ENCODE peak calls at places on chromosomes 2 and 18, in four cellular contexts. K is RWPE1, G is GM23248, M is esophagus squamous epithelium. C is an unnamed sample.

GRCh38 chr2:122112633-122113032 is 357.2 kb downstream of the TSN start:
- DNase-seq in K (no peak), G (no peak), M (no peak), C (no peak)

GRCh38 chr2:178491612-178492011 is 11.4 kb downstream of the PLEKHA3 start:
- DNase-seq in K (no peak), G (no peak), M (no peak), C (no peak)

GRCh38 chr2:4862031-4862430 is 830.2 kb upstream of the SOX11 start:
- DNase-seq in K (peak), G (no peak), M (no peak), C (peak)

GRCh38 chr2:241801611-241802420 is 7.2 kb upstream of the NEU4 start:
- DNase-seq in K (no peak), G (no peak), M (no peak), C (no peak)

GRCh38 chr2:152238021-152238420 is 62.5 kb upstream of the STAM2 start:
- DNase-seq in K (no peak), G (no peak), M (no peak), C (no peak)

GRCh38 chr2:46803911-46804670 is 111.5 kb downstream of the MCFD2 start:
- DNase-seq in K (peak), G (peak), M (no peak), C (peak)

GRCh38 chr18:33839452-33840225 is 261.6 kb downstream of the ASXL3 start:
- DNase-seq in K (peak), G (peak), M (no peak), C (peak)

GRCh38 chr2:221518201-221518936 is 53.7 kb downstream of the EPHA4 start:
- DNase-seq in K (no peak), G (peak), M (no peak), C (no peak)

GRCh38 chr2:61463769-61464475 is 7.0 kb downstream of the USP34 start:
- DNase-seq in K (no peak), G (no peak), M (no peak), C (no peak)

GRCh38 chr2:181376999-181377398 is 80.2 kb upstream of the ITGA4 start:
- DNase-seq in K (no peak), G (no peak), M (no peak), C (no peak)

GRCh38 chr2:219823566-219823965 is 196.1 kb downstream of the SLC4A3 start:
- DNase-seq in K (no peak), G (no peak), M (no peak), C (no peak)

GRCh38 chr18:56402872-56403516 is 235.4 kb downstream of the TXNL1 start:
- DNase-seq in K (peak), G (peak), M (no peak), C (peak)

GRCh38 chr2:120578576-120579352 is 156.9 kb upstream of the GLI2 start:
- DNase-seq in K (no peak), G (no peak), M (no peak), C (no peak)

GRCh38 chr18:63963610-63964256 is 6.1 kb upstream of the SERPINB8 start:
- DNase-seq in K (no peak), G (peak), M (no peak), C (no peak)

GRCh38 chr2:58842501-58843144 is 601.5 kb upstream of the FANCL start:
- DNase-seq in K (no peak), G (no peak), M (no peak), C (no peak)

GRCh38 chr2:4618630-4619228 is 915.4 kb downstream of the DCDC2C start:
- DNase-seq in K (no peak), G (no peak), M (no peak), C (no peak)

GRCh38 chr2:88177556-88177955 is 7.4 kb downstream of the THNSL2 start:
- DNase-seq in K (no peak), G (no peak), M (no peak), C (no peak)

GRCh38 chr18:57422313-57422872 is 12.8 kb upstream of the ONECUT2 start:
- DNase-seq in K (no peak), G (no peak), M (no peak), C (no peak)

GRCh38 chr2:180017764-180018163 is 10.7 kb upstream of the CWC22 start:
- DNase-seq in K (peak), G (peak), M (no peak), C (no peak)

GRCh38 chr2:170771049-170771937 is 1.1 kb downstream of the ERICH2 start:
- DNase-seq in K (peak), G (peak), M (no peak), C (no peak)

GRCh38 chr2:220654322-220654721 is 917.8 kb downstream of the EPHA4 start:
- DNase-seq in K (no peak), G (no peak), M (no peak), C (no peak)

GRCh38 chr2:204468689-204469429 is 76.4 kb upstream of the PARD3B start:
- DNase-seq in K (no peak), G (peak), M (no peak), C (no peak)

GRCh38 chr2:204473224-204473623 is 72.1 kb upstream of the PARD3B start:
- DNase-seq in K (no peak), G (no peak), M (no peak), C (no peak)

GRCh38 chr2:204472375-204472774 is 72.9 kb upstream of the PARD3B start:
- DNase-seq in K (no peak), G (no peak), M (no peak), C (no peak)

GRCh38 chr2:204470178-204470620 is 75.1 kb upstream of the PARD3B start:
- DNase-seq in K (no peak), G (no peak), M (no peak), C (no peak)

GRCh38 chr2:204470621-204471196 is 74.6 kb upstream of the PARD3B start:
- DNase-seq in K (no peak), G (no peak), M (no peak), C (no peak)
- H3K27ac ChIP-seq in K (no peak), G (no peak), M (no peak), C (no peak)

GRCh38 chr2:111041398-111042202 is 79.1 kb upstream of the BCL2L11 start:
- DNase-seq in K (no peak), G (no peak), M (no peak), C (no peak)

GRCh38 chr2:111044066-111044465 is 76.6 kb upstream of the BCL2L11 start:
- DNase-seq in K (no peak), G (no peak), M (no peak), C (no peak)

GRCh38 chr2:111045771-111046444 is 74.8 kb upstream of the BCL2L11 start:
- DNase-seq in K (no peak), G (no peak), M (no peak), C (no peak)

GRCh38 chr2:111042261-111042660 is 78.5 kb upstream of the BCL2L11 start:
- DNase-seq in K (no peak), G (no peak), M (no peak), C (no peak)

GRCh38 chr2:111042772-111043771 is 77.6 kb upstream of the BCL2L11 start:
- DNase-seq in K (no peak), G (no peak), M (no peak), C (no peak)
- H3K27ac ChIP-seq in K (no peak), G (no peak), M (no peak), C (no peak)

GRCh38 chr18:21443776-21444464 is 156.6 kb downstream of the ESCO1 start:
- DNase-seq in K (no peak), G (no peak), M (no peak), C (no peak)

GRCh38 chr18:21441670-21442069 is 158.8 kb downstream of the ESCO1 start:
- DNase-seq in K (no peak), G (no peak), M (no peak), C (no peak)

GRCh38 chr18:21444465-21445023 is 156.0 kb downstream of the ESCO1 start:
- DNase-seq in K (peak), G (peak), M (no peak), C (no peak)

GRCh38 chr18:21439453-21439852 is 161.1 kb downstream of the ESCO1 start:
- DNase-seq in K (peak), G (peak), M (no peak), C (peak)
- H3K27ac ChIP-seq in K (no peak), G (peak), M (no peak), C (peak)

GRCh38 chr2:198715304-198715703 is 742.4 kb downstream of the SATB2 start:
- DNase-seq in K (no peak), G (no peak), M (no peak), C (no peak)

GRCh38 chr2:198706683-198707082 is 751.1 kb downstream of the SATB2 start:
- DNase-seq in K (no peak), G (no peak), M (no peak), C (no peak)

GRCh38 chr2:198712485-198712884 is 745.3 kb downstream of the SATB2 start:
- DNase-seq in K (no peak), G (no peak), M (no peak), C (no peak)

GRCh38 chr2:198710562-198710961 is 747.2 kb downstream of the SATB2 start:
- DNase-seq in K (no peak), G (no peak), M (no peak), C (no peak)

DNA sequence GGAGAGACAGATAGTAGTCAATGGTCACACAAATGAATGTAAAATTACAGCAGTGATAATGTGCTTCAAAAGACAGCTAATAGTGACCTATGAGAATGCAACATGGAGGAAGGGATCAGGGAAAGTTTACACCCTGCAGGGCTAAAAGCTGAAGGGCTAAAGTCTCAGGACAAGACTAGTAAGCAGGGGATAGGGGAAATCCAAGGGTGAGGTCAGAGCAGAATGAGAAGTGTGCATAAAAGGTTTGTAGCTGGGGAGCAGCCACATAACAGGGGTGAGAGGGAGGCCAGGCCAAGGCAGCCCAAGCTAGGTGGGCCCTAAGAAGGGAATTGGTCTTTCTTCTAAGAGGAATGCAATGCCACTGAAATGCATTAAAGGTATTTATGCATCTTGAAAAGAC is 746.3 kb downstream of the SATB2 start:
- DNase-seq in K (no peak), G (no peak), M (no peak), C (no peak)
- H3K27ac ChIP-seq in K (no peak), G (no peak), M (no peak), C (no peak)

GRCh38 chr2:67564626-67565025 is 167.5 kb downstream of the ETAA1 start:
- DNase-seq in K (no peak), G (no peak), M (no peak), C (no peak)

GRCh38 chr2:67567866-67568265 is 170.7 kb downstream of the ETAA1 start:
- DNase-seq in K (no peak), G (peak), M (no peak), C (no peak)

GRCh38 chr2:67565761-67566160 is 168.6 kb downstream of the ETAA1 start:
- DNase-seq in K (peak), G (peak), M (no peak), C (peak)

GRCh38 chr2:67566292-67566691 is 169.2 kb downstream of the ETAA1 start:
- DNase-seq in K (no peak), G (peak), M (no peak), C (no peak)

GRCh38 chr2:67566958-67567635 is 170.0 kb downstream of the ETAA1 start:
- DNase-seq in K (no peak), G (peak), M (no peak), C (no peak)
- H3K27ac ChIP-seq in K (no peak), G (peak), M (no peak), C (peak)

DNA sequence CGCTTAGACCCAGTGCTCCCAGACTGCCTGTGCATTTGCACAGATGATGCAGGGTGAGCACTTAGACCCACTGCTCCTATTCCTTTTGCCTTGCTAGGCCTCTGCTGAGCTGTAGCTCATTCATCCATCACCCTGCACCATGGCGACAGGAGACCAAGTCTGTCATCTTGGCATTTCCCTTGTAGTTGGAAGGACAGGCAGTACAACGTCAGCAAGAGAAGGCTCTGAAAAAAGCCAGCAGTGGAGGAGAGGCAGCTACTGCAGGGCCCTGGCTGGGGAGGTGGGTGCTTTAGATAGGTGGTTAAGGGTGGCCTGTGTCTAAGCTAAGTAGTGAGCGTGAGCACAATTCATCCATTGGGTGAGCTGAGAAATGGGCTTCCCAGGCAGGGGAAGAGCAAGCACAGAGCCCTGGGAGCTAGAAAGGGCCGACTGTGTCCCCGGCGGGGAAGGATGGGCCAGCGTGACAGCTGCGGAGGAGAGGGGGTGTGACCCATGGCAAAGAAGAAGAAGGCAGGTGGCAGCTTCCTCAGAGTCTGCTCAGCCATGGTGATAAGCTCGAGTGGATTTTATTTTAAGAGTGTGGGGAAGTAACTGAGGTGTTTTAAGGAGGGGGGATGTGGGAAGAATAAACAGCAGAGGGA is 108.8 kb downstream of the LPIN1 start:
- DNase-seq in K (no peak), G (no peak), M (no peak), C (no peak)
- H3K27ac ChIP-seq in K (no peak), G (no peak), M (no peak), C (no peak)

DNA sequence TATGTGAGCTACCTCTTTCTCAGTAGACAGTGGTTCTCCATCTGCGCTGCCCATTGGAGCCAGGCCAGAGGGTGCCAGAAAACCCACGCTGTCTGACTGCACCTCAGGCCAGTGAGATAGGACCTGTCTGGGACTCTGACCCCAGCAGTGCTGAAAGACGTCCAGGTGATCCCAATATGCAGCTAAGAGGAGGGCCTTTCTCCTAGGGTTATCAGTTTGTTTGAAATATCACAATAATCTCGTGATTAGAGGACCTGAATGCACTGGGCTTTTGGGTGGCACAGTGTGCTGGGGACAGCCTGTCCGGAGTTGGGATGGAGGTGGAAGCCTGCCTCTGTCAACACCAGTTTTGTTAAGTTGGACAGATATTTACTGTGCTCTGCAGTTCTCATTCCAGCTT is 216.3 kb downstream of the LDLRAD4 start:
- DNase-seq in K (no peak), G (no peak), M (no peak), C (no peak)
- H3K27ac ChIP-seq in K (no peak), G (no peak), M (no peak), C (no peak)